ENCODE peak calls at places on chromosome 1, in nine cellular contexts. D, W, T, B, Z, C, G, R and Q are unnamed samples.

GRCh38 chr1:184409011-184409410 is 22.2 kb downstream of the C1orf21 start:
- DNase-seq in D (no peak), W (no peak), T (no peak), B (no peak), Z (no peak), C (no peak), G (peak), R (peak), Q (no peak)

GRCh38 chr1:29802181-29803068 is 566.1 kb downstream of the PTPRU start:
- DNase-seq in D (no peak), W (no peak), T (no peak), B (no peak), Z (no peak), C (peak), G (peak), R (no peak), Q (no peak)

GRCh38 chr1:219299420-219299819 is 125.7 kb downstream of the LYPLAL1 start:
- DNase-seq in D (no peak), W (no peak), T (no peak), B (no peak), Z (no peak), C (no peak), G (peak), R (no peak), Q (no peak)

GRCh38 chr1:78079580-78079979 is 33.8 kb downstream of the GIPC2 start:
- DNase-seq in D (no peak), W (no peak), T (no peak), B (no peak), Z (no peak), C (no peak), G (no peak), R (peak), Q (no peak)

GRCh38 chr1:239706245-239706892 is 320.0 kb downstream of the CHRM3 start:
- DNase-seq in D (no peak), W (no peak), T (no peak), B (no peak), Z (no peak), C (no peak), G (no peak), R (no peak), Q (no peak)

GRCh38 chr1:234107416-234108021 is 203.0 kb downstream of the SLC35F3 start:
- DNase-seq in D (no peak), W (no peak), T (no peak), B (no peak), Z (no peak), C (no peak), G (no peak), R (no peak), Q (no peak)

GRCh38 chr1:224502459-224503160 is 68.0 kb upstream of the WDR26 start:
- DNase-seq in D (no peak), W (no peak), T (no peak), B (peak), Z (no peak), C (no peak), G (no peak), R (no peak), Q (no peak)

GRCh38 chr1:60621524-60621923 is 460.8 kb upstream of the NFIA start:
- DNase-seq in D (no peak), W (no peak), T (no peak), B (peak), Z (no peak), C (no peak), G (no peak), R (no peak), Q (no peak)

GRCh38 chr1:231515748-231516147 is 12.7 kb upstream of the TSNAX start:
- DNase-seq in D (no peak), W (no peak), T (no peak), B (no peak), Z (no peak), C (no peak), G (no peak), R (no peak), Q (no peak)

GRCh38 chr1:53641481-53642214 is 97.3 kb downstream of the GLIS1 start:
- DNase-seq in D (no peak), W (no peak), T (no peak), B (no peak), Z (no peak), C (peak), G (no peak), R (no peak), Q (no peak)

GRCh38 chr1:55363261-55363660 is 148.1 kb upstream of the USP24 start:
- DNase-seq in D (no peak), W (no peak), T (no peak), B (no peak), Z (no peak), C (no peak), G (no peak), R (peak), Q (no peak)

GRCh38 chr1:92527670-92528069 is 40.9 kb upstream of the GFI1 start:
- DNase-seq in D (no peak), W (no peak), T (no peak), B (no peak), Z (no peak), C (no peak), G (no peak), R (no peak), Q (no peak)